ENCODE peak calls at places on chromosomes 11 and 22, in six cellular contexts. V is IMR-90, I is trophoblast cell, A is H9, M is H1, U is mesenchymal stem cell. Q is an unnamed sample.

GRCh38 chr11:15775051-15775541 is 581.2 kb downstream of the SOX6 start:
- DNase-seq in V (peak; percentile 19), I (peak; percentile 51), A (no peak), M (no peak), U (peak; percentile 59), Q (no peak)

GRCh38 chr22:19039448-19039780 is 82.8 kb downstream of the DGCR2 start:
- DNase-seq in V (no peak), I (no peak), A (no peak), M (no peak), U (no peak), Q (no peak)

GRCh38 chr11:86523738-86524602 is 148.4 kb downstream of the ME3 start:
- DNase-seq in V (peak; percentile 99), I (peak; percentile 82), A (no peak), M (no peak), U (peak; percentile 97), Q (no peak)

GRCh38 chr11:107999759-108000455 is 8.8 kb upstream of the CUL5 start:
- DNase-seq in V (peak; percentile 28), I (no peak), A (peak; percentile 85), M (peak; percentile 72), U (peak; percentile 68), Q (peak; percentile 38)

GRCh38 chr11:96054870-96055705 is 131.2 kb upstream of the MTMR2 start:
- DNase-seq in V (peak; percentile 64), I (no peak), A (no peak), M (no peak), U (peak; percentile 67), Q (peak; percentile 71)

GRCh38 chr11:66910669-66911068 is 47.5 kb downstream of the PC start:
- DNase-seq in V (no peak), I (no peak), A (no peak), M (no peak), U (no peak), Q (no peak)

GRCh38 chr22:39467390-39467901 is 10.6 kb downstream of the MGAT3 start:
- DNase-seq in V (no peak), I (no peak), A (no peak), M (no peak), U (no peak), Q (no peak)

GRCh38 chr11:63536669-63537292 is at the start of gene PLAAT4:
- DNase-seq in V (peak; percentile 58), I (no peak), A (no peak), M (no peak), U (peak; percentile 72), Q (no peak)

GRCh38 chr11:128725630-128726461 is 32.0 kb downstream of the FLI1 start:
- DNase-seq in V (peak; percentile 59), I (no peak), A (no peak), M (no peak), U (peak; percentile 68), Q (no peak)

GRCh38 chr11:101296896-101297295 is 167.3 kb upstream of the PGR start:
- DNase-seq in V (no peak), I (peak; percentile 22), A (no peak), M (no peak), U (no peak), Q (no peak)

GRCh38 chr11:92702771-92703170 is 266.7 kb upstream of the MTNR1B start:
- DNase-seq in V (peak; percentile 73), I (no peak), A (no peak), M (no peak), U (no peak), Q (no peak)

GRCh38 chr11:69261116-69261515 is 32.8 kb upstream of the MYEOV start:
- DNase-seq in V (no peak), I (no peak), A (no peak), M (no peak), U (no peak), Q (no peak)
- H3K27ac ChIP-seq in V (no peak overlapping the region), I (no peak overlapping the region), A (no peak overlapping the region), M (no peak overlapping the region), U (no peak overlapping the region), Q (no peak overlapping the region)

GRCh38 chr11:24131698-24132097 is 365.2 kb upstream of the LUZP2 start:
- DNase-seq in V (no peak), I (no peak), A (no peak), M (no peak), U (no peak), Q (no peak)

GRCh38 chr11:24132471-24132870 is 364.4 kb upstream of the LUZP2 start:
- DNase-seq in V (no peak), I (no peak), A (no peak), M (no peak), U (no peak), Q (no peak)

GRCh38 chr11:24134879-24135588 is 361.8 kb upstream of the LUZP2 start:
- DNase-seq in V (no peak), I (no peak), A (no peak), M (no peak), U (peak; percentile 21), Q (no peak)
- H3K14ac ChIP-seq in V (no peak overlapping the region), I (no peak overlapping the region), A (no peak overlapping the region), M (no peak overlapping the region), U (no peak overlapping the region), Q (no peak overlapping the region)

GRCh38 chr11:1622076-1622475 is at the start of gene KRTAP5-4:
- DNase-seq in V (no peak), I (no peak), A (no peak), M (no peak), U (no peak), Q (no peak)

GRCh38 chr11:1618231-1618630 is 3.7 kb downstream of the KRTAP5-4 start:
- DNase-seq in V (no peak), I (no peak), A (no peak), M (no peak), U (no peak), Q (no peak)

GRCh38 chr11:1623716-1624115 is 1.8 kb upstream of the KRTAP5-4 start:
- DNase-seq in V (no peak), I (no peak), A (no peak), M (no peak), U (no peak), Q (no peak)

GRCh38 chr11:1624621-1625020 is 2.7 kb upstream of the KRTAP5-4 start:
- DNase-seq in V (no peak), I (no peak), A (no peak), M (no peak), U (no peak), Q (no peak)

GRCh38 chr11:1619449-1619848 is 2.5 kb downstream of the KRTAP5-4 start:
- DNase-seq in V (peak; percentile 15), I (no peak), A (no peak), M (no peak), U (peak; percentile 36), Q (no peak)
- H3K23ac ChIP-seq in V (no peak overlapping the region), I (no peak overlapping the region), A (no peak overlapping the region), M (no peak overlapping the region), U (no peak overlapping the region), Q (no peak overlapping the region)

GRCh38 chr11:78930810-78931209 is 356.1 kb upstream of the NARS2 start:
- DNase-seq in V (no peak), I (no peak), A (no peak), M (no peak), U (no peak), Q (no peak)
- H3K27ac ChIP-seq in V (no peak overlapping the region), I (no peak overlapping the region), A (no peak overlapping the region), M (no peak overlapping the region), U (no peak overlapping the region), Q (no peak overlapping the region)

DNA sequence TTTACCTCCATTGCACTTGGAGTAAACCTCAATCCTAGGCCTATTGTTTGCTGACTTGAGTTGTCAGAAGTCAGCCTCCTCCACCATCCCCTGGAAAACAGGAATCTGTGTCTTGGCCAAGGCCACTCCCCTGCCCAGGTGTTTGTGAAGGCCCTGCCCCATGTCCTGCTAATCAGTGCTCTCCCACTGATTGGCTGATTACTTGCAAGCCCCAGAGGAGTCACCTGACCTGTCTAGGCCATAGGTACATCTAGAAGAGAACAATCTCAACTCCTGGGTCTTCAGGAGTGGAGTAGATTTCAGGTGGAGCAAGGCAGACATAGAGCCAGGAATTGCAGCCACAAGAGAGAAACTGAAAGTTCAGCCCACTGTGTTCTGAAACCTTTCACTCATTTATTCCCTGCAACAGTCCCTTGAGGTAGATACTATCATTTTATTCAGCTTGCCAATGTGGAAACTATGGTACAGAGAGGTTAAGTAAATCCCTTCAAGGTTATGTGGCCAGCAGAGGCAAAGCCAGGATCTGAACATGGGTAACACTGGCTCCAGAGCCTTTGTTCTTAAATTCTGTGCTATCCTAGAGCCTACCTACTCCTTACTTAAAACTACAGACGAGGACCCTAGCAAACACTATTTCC is 10.4 kb downstream of the OAF start:
- DNase-seq in V (no peak), I (no peak), A (no peak), M (no peak), U (no peak), Q (no peak)
- H3K14ac ChIP-seq in V (no peak overlapping the region), I (no peak overlapping the region), A (no peak overlapping the region), M (no peak overlapping the region), U (no peak overlapping the region), Q (no peak overlapping the region)

DNA sequence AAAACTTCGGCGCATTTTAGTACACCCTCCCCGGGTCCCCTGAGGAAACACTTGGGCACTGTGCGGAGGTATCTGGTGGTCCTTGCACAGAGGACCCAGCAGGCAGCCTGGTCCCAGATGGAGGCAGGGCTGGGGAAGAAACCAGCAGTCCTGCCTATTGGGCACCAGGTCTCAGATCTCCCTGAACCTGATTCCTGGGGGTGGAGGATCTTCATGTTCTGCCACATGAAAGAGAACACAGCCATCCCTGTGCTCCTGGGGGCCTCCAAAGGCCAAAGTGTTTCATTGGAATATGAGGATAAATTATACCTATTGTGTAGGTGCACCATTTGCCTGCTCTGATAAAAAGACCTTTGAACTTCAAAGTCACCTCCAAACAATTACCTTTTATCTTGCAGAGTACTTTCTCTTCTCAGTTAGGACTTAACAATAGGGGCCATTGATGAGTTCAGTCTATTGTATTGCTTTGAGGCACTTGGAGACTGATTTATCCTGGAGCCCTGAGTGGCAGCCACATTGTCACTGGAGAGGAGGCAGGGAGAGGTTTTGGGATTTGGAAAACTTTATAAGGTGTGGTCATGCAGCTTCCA is 1.8 kb downstream of the RCN1 start:
- DNase-seq in V (no peak), I (no peak), A (no peak), M (no peak), U (no peak), Q (peak; percentile 23)
- H3K23ac ChIP-seq in V (peak overlapping the region; percentile 30), I (no peak overlapping the region), A (no peak overlapping the region), M (no peak overlapping the region), U (no peak overlapping the region), Q (no peak overlapping the region)

Q was measured in neuronal stem cell.